ENCODE peak calls at places on chromosomes 4 and X, in four cellular contexts. L is K562, H is HepG2, B is GM12878. Z is an unnamed sample.

GRCh38 chr4:48334236-48334635 is 7.1 kb upstream of the SLAIN2 start:
- DNase-seq in L (no peak), H (no peak), B (no peak), Z (no peak)

GRCh38 chr4:77852892-77853495 is 9.6 kb upstream of the MRPL1 start:
- DNase-seq in L (no peak), H (no peak), B (peak), Z (no peak)

GRCh38 chr4:105613326-105613725 is 60.9 kb downstream of the ARHGEF38 start:
- DNase-seq in L (no peak), H (no peak), B (no peak), Z (no peak)

GRCh38 chr4:68175562-68176155 is 46.0 kb upstream of the TMPRSS11F start:
- DNase-seq in L (peak), H (peak), B (peak), Z (peak)

GRCh38 chr4:106583567-106583966 is 215.0 kb upstream of the GIMD1 start:
- DNase-seq in L (no peak), H (no peak), B (no peak), Z (no peak)

GRCh38 chr4:183323295-183323694 is 1.1 kb upstream of the CLDN24 start:
- DNase-seq in L (no peak), H (no peak), B (no peak), Z (no peak)

GRCh38 chr4:6277935-6278800 is 8.5 kb downstream of the WFS1 start:
- DNase-seq in L (no peak), H (no peak), B (no peak), Z (no peak)

GRCh38 chrX:15686818-15687685 is 22.4 kb upstream of the CLTRN start:
- DNase-seq in L (peak), H (peak), B (peak), Z (peak)

GRCh38 chr4:29900336-29900735 is 819.8 kb upstream of the PCDH7 start:
- DNase-seq in L (no peak), H (no peak), B (no peak), Z (no peak)

GRCh38 chr4:176676901-176677300 is 115.8 kb downstream of the VEGFC start:
- DNase-seq in L (no peak), H (no peak), B (no peak), Z (no peak)

GRCh38 chr4:123244233-123244632 is 152.4 kb upstream of the SPRY1 start:
- DNase-seq in L (peak), H (no peak), B (no peak), Z (peak)

GRCh38 chr4:97496298-97496873 is 646.9 kb downstream of the STPG2 start:
- DNase-seq in L (no peak), H (no peak), B (no peak), Z (no peak)

GRCh38 chr4:20248155-20248558 is 3.5 kb upstream of the SLIT2 start:
- DNase-seq in L (peak), H (peak), B (no peak), Z (peak)

GRCh38 chrX:39760930-39761329 is 336.8 kb downstream of the BCOR start:
- DNase-seq in L (no peak), H (no peak), B (no peak), Z (no peak)

GRCh38 chrX:12657881-12658280 is 133.3 kb upstream of the PRPS2 start:
- DNase-seq in L (no peak), H (no peak), B (peak), Z (no peak)

GRCh38 chr4:22500831-22501714 is 14.8 kb downstream of the ADGRA3 start:
- DNase-seq in L (no peak), H (no peak), B (peak), Z (no peak)

GRCh38 chrX:78104447-78105176 is 564 bp downstream of the PGK1 start:
- DNase-seq in L (peak), H (peak), B (no peak), Z (peak)

GRCh38 chr4:14264437-14264836 is 636.9 kb upstream of the BOD1L1 start:
- DNase-seq in L (no peak), H (no peak), B (no peak), Z (no peak)

GRCh38 chrX:44071847-44072545 is 98.8 kb upstream of the NDP start:
- DNase-seq in L (no peak), H (no peak), B (no peak), Z (no peak)

GRCh38 chr4:26001816-26002215 is 87.8 kb downstream of the SMIM20 start:
- DNase-seq in L (no peak), H (no peak), B (no peak), Z (no peak)

GRCh38 chrX:102720237-102721168 is at the start of gene GPRASP3:
- DNase-seq in L (peak), H (no peak), B (no peak), Z (peak)

GRCh38 chr4:153962311-153963039 is 173.6 kb upstream of the SFRP2 start:
- DNase-seq in L (no peak), H (no peak), B (no peak), Z (no peak)

GRCh38 chr4:4440333-4441061 is 53.6 kb downstream of the NSG1 start:
- DNase-seq in L (no peak), H (no peak), B (peak), Z (no peak)

GRCh38 chrX:3748052-3748559 is 34.7 kb upstream of the PRKX start:
- DNase-seq in L (no peak), H (no peak), B (no peak), Z (no peak)

GRCh38 chr4:175953960-175954521 is 111.6 kb upstream of the WDR17 start:
- DNase-seq in L (no peak), H (no peak), B (no peak), Z (peak)

GRCh38 chr4:1092026-1092982 is 21.1 kb downstream of the RNF212 start:
- DNase-seq in L (peak), H (no peak), B (no peak), Z (no peak)

GRCh38 chrX:57772637-57773036 is 92.6 kb upstream of the NLRP2B start:
- DNase-seq in L (no peak), H (no peak), B (no peak), Z (peak)

GRCh38 chr4:2950221-2950989 is 12.8 kb downstream of the NOP14 start:
- DNase-seq in L (no peak), H (no peak), B (no peak), Z (no peak)

GRCh38 chr4:2946812-2947600 is 16.2 kb downstream of the NOP14 start:
- DNase-seq in L (no peak), H (no peak), B (no peak), Z (no peak)

GRCh38 chr4:2949782-2950125 is 13.5 kb downstream of the NOP14 start:
- DNase-seq in L (no peak), H (no peak), B (no peak), Z (no peak)

GRCh38 chr4:2948895-2949781 is 14.1 kb downstream of the NOP14 start:
- DNase-seq in L (no peak), H (no peak), B (no peak), Z (no peak)

DNA sequence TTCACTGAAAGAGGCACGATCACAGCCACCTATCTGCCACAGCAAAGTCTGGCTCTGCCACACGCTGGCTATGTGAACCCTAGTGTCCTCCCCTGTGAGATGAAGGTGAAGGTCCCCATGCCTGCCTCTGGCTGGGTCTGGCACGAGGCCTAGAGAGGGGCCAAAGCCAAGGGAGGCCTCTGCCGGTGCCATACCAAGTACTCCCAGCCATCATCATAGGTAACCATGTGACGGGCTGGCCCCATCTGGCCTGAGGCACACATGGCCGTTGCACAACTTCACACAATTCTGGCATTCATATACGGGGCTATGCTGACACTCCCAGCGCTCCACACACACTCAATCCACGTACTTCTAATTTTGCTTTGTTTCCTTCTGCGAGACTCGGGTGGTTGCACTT is 15.3 kb downstream of the NOP14 start:
- DNase-seq in L (no peak), H (no peak), B (no peak), Z (no peak)
- TF ChIP-seq TARDBP in L (no peak), H (no peak), B (no peak), Z (no peak)

DNA sequence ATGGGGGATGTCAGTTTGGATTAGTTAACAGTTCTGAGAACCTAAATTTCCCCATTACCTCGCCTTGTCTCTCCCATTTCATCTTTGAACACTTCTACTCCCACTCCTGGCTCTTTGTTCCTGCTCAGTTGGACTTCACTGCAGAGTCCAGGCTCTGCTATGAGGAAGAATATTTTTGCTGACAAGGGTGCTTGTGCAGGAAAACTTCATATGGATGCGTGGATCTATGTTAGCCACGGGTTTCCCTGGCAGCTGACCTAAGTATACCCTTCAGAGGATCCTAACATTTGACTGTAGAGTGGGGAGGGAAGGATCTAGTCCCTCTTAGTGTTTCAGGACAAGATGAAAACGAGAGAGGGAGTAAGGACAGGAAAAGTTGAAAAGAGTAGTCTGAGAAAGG is 238.1 kb downstream of the ARHGAP10 start:
- DNase-seq in L (no peak), H (no peak), B (no peak), Z (no peak)
- TF ChIP-seq FOXK2 in L (no peak), H (no peak), B (no peak), Z (no peak)

GRCh38 chr4:109263721-109264120 is 38.7 kb downstream of the COL25A1 start:
- DNase-seq in L (no peak), H (no peak), B (no peak), Z (no peak)
- TF ChIP-seq TARDBP in L (no peak), H (no peak), B (no peak), Z (no peak)

GRCh38 chr4:83772680-83773079 is 236.8 kb downstream of the GPAT3 start:
- DNase-seq in L (no peak), H (no peak), B (no peak), Z (no peak)
- TF ChIP-seq FOXK2 in L (no peak), H (no peak), B (no peak), Z (no peak)

DNA sequence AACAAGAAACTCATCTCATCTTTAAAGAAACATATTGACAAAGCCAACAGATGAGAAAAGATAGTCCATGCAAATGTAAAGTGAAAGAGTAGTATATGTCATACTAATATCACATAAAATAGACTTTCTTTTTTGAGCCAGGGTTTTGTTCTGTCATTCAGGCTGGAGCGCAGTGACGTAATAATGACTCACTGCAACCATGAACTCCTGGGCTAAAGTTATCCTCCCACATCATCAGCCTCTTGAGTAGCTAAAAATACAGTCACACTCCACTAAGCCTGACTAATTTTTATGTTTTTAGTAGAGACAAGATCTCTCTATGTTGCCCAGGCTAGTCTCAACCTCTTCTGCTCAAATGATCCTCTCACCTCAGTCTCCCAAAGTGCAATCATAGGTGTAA is 51.8 kb upstream of the TRAM1L1 start:
- DNase-seq in L (peak), H (no peak), B (no peak), Z (no peak)
- TF ChIP-seq TARDBP in L (no peak), H (no peak), B (no peak), Z (no peak)